ENCODE peak calls at places on chromosomes 13 and 19, in eight cellular contexts. R is fibroblast of the aortic adventitia, U is PC-9, G is choroid plexus epithelial cell, W is heart left ventricle, H is adrenal gland, K is cardiac fibroblast, S is heart right ventricle. N is an unnamed sample.

GRCh38 chr13:31846984-31847752 is 107.8 kb downstream of the RXFP2 start:
- DNase-seq in R (no peak), U (no peak), G (no peak), W (peak), H (no peak), K (peak), S (peak), N (no peak)

GRCh38 chr19:41447732-41448332 is 4.9 kb downstream of the ERICH4 start:
- DNase-seq in R (no peak), U (no peak), G (no peak), W (no peak), H (no peak), K (no peak), S (no peak), N (no peak)

GRCh38 chr19:35436477-35437141 is 11.4 kb upstream of the FFAR2 start:
- DNase-seq in R (peak), U (peak), G (peak), W (no peak), H (peak), K (peak), S (peak), N (no peak)

GRCh38 chr13:35700661-35701060 is 224.2 kb upstream of the MAB21L1 start:
- DNase-seq in R (peak), U (no peak), G (peak), W (no peak), H (no peak), K (peak), S (no peak), N (no peak)

GRCh38 chr13:78334059-78334458 is 269.3 kb downstream of the POU4F1 start:
- DNase-seq in R (no peak), U (no peak), G (no peak), W (no peak), H (no peak), K (no peak), S (no peak), N (no peak)

GRCh38 chr19:12952488-12953455 is 4.3 kb downstream of the GADD45GIP1 start:
- DNase-seq in R (peak), U (no peak), G (peak), W (no peak), H (peak), K (peak), S (peak), N (no peak)

GRCh38 chr13:112616586-112617381 is 28.8 kb upstream of the TUBGCP3 start:
- DNase-seq in R (peak), U (no peak), G (peak), W (no peak), H (peak), K (peak), S (peak), N (no peak)

GRCh38 chr13:112874751-112875300 is 94.2 kb upstream of the MCF2L start:
- DNase-seq in R (no peak), U (no peak), G (no peak), W (no peak), H (no peak), K (no peak), S (no peak), N (no peak)

GRCh38 chr19:21626091-21626490 is 120.7 kb downstream of the ZNF429 start:
- DNase-seq in R (no peak), U (no peak), G (no peak), W (no peak), H (no peak), K (no peak), S (no peak), N (no peak)

GRCh38 chr19:53977429-53977990 is 13.9 kb upstream of the CACNG6 start:
- DNase-seq in R (peak), U (peak), G (peak), W (peak), H (peak), K (peak), S (peak), N (peak)

GRCh38 chr13:54628383-54628782 is 1599.8 kb downstream of the OLFM4 start:
- DNase-seq in R (no peak), U (no peak), G (no peak), W (no peak), H (no peak), K (no peak), S (no peak), N (peak)

GRCh38 chr19:2016041-2016807 is 710 bp upstream of the BTBD2 start:
- DNase-seq in R (peak), U (peak), G (peak), W (peak), H (peak), K (peak), S (peak), N (peak)
- TF ChIP-seq CTCF in R (no peak), U (no peak), G (no peak), W (no peak), H (no peak), K (no peak), S (no peak), N (no peak)

DNA sequence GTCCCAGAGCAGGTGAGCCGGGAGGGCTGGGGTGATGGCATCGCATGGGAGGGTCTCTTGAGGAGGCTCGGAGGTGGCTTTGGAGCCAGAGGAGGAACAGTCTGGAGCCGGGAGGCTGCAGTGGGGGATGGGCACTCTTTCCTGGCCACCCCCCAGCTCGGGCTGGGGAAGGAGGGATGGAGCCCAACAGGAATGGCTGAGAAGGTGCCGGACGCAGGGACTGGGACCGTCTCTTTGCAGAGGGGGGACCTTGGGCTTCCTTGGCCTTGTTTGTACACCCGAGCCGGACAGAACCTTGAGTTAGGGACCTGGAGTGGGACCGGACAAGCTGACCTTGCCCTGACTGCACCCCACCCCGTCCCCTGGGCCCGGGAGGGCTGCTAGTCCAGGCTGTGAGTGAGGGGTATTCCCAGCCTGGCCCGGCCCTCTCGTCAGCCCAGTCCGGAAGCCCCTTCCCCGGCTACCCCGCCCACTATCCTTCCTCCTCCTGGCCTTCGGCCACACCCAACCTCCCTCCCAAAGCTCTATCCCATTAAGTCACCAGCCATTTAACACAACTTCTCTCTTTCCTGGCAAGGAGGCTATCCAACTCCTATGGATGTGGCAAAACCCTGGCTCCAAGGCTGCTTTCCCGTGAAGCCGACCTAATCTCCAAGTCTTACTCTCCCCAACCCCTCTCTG is 863 bp upstream of the TBXA2R start:
- DNase-seq in R (peak), U (no peak), G (no peak), W (peak), H (peak), K (peak), S (peak), N (no peak)
- H3K4me3 ChIP-seq in R (peak), U (no peak), G (peak), W (peak), H (peak), K (peak), S (peak), N (no peak)

GRCh38 chr19:7494416-7495098 is 5.7 kb upstream of the PEX11G start:
- DNase-seq in R (peak), U (no peak), G (peak), W (no peak), H (peak), K (peak), S (peak), N (no peak)
- TF ChIP-seq CTCF in R (peak), U (no peak), G (peak), W (peak), H (peak), K (peak), S (no peak), N (no peak)

DNA sequence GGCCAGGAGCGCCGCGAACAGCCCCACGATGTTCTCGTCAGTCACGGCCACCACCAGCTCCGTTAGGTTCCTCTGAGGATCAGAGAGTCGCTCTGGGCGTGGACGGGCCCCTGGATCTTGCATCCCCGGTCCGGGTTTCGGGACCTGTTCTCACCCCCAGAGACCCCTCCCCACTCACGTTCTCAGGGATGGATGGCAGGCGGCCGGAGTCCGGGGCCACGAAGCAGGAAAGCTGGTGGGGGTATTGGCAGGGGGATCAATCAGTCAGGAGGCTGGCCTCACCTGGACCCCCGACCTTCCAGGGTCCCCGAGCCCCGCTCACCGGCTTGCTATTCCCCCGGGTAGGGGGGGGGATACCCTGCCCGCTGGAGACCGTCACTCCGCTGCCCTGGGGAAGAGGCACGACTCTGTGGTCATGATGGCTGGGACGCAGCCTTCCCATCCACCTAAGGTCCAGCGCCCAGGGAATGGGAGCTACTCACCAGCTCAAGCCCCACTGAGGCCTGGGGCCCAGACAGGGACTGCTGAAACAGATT is 4.6 kb downstream of the DENND1C start:
- DNase-seq in R (no peak), U (no peak), G (no peak), W (no peak), H (no peak), K (no peak), S (no peak), N (no peak)
- H3K4me3 ChIP-seq in R (no peak), U (no peak), G (peak), W (no peak), H (no peak), K (no peak), S (no peak), N (no peak)

GRCh38 chr13:21717817-21718216 is 46.9 kb downstream of the FGF9 start:
- DNase-seq in R (no peak), U (no peak), G (no peak), W (no peak), H (no peak), K (no peak), S (no peak), N (no peak)

GRCh38 chr13:21719463-21719862 is 48.6 kb downstream of the FGF9 start:
- DNase-seq in R (no peak), U (no peak), G (no peak), W (no peak), H (no peak), K (no peak), S (no peak), N (no peak)
- TF ChIP-seq CTCF in R (no peak), U (no peak), G (no peak), W (no peak), H (no peak), K (no peak), S (no peak), N (no peak)

GRCh38 chr13:43545317-43545874 is 241.4 kb downstream of the ENOX1 start:
- DNase-seq in R (peak), U (no peak), G (peak), W (no peak), H (no peak), K (peak), S (no peak), N (peak)
- H3K4me3 ChIP-seq in R (no peak), U (no peak), G (no peak), W (no peak), H (no peak), K (no peak), S (no peak), N (no peak)

GRCh38 chr19:56253737-56254136 is 18.8 kb upstream of the EDDM13 start:
- DNase-seq in R (peak), U (no peak), G (peak), W (no peak), H (no peak), K (peak), S (no peak), N (peak)
- TF ChIP-seq CTCF in R (peak), U (peak), G (peak), W (peak), H (peak), K (peak), S (peak), N (peak)